ENCODE peak calls at places on chromosomes 6 and 20, in five cellular contexts. N is cardiac muscle cell, T is left ventricle myocardium inferior, E is heart right ventricle, M is lower lobe of right lung. I is an unnamed sample.

GRCh38 chr6:38371312-38371672 is 268.4 kb downstream of the BTBD9 start:
- DNase-seq in E (no peak), T (no peak), N (peak), M (no peak), I (peak)

GRCh38 chr6:121881974-121882667 is 446.7 kb downstream of the GJA1 start:
- DNase-seq in T (no peak), M (no peak), E (no peak), N (no peak), I (no peak)

GRCh38 chr6:39853604-39854003 is 61.4 kb downstream of the DAAM2 start:
- DNase-seq in E (no peak), N (no peak), T (no peak), M (no peak), I (no peak)

GRCh38 chr6:63573140-63573898 is 1.0 kb downstream of the LOC128125822 start:
- DNase-seq in E (peak), N (peak), T (peak), M (peak), I (peak)

GRCh38 chr6:85537055-85537494 is 56.6 kb downstream of the SNX14 start:
- DNase-seq in E (no peak), M (no peak), N (no peak), T (no peak), I (no peak)

GRCh38 chr20:59724457-59725366 is 120.4 kb downstream of the PHACTR3 start:
- DNase-seq in E (no peak), N (no peak), M (no peak), T (no peak), I (no peak)

GRCh38 chr6:88835210-88835609 is 128.2 kb downstream of the RNGTT start:
- DNase-seq in E (no peak), M (no peak), T (no peak), N (no peak), I (no peak)

GRCh38 chr20:4985658-4986057 is 15.7 kb downstream of the SLC23A2 start:
- DNase-seq in M (no peak), T (no peak), N (no peak), E (no peak), I (no peak)

GRCh38 chr6:104226798-104227444 is 632.8 kb downstream of the HACE1 start:
- DNase-seq in T (no peak), N (peak), E (no peak), M (no peak), I (no peak)

GRCh38 chr6:155162682-155163081 is 101.1 kb upstream of the CLDN20 start:
- DNase-seq in E (no peak), N (no peak), M (no peak), T (no peak), I (no peak)

GRCh38 chr6:26240157-26240980 is 124.6 kb upstream of the BTN3A2 start:
- DNase-seq in T (peak), M (peak), E (no peak), N (peak), I (peak)

GRCh38 chr6:44342052-44342451 is 398 bp upstream of the SPATS1 start:
- DNase-seq in E (no peak), N (no peak), T (no peak), M (no peak), I (no peak)

GRCh38 chr6:52595000-52595795 is 18.3 kb upstream of the TRAM2 start:
- DNase-seq in T (peak), N (no peak), M (no peak), E (peak), I (peak)

GRCh38 chr6:134851548-134851947 is 98.4 kb downstream of the ALDH8A1 start:
- DNase-seq in T (no peak), N (no peak), E (no peak), M (no peak), I (no peak)

GRCh38 chr6:53651764-53652401 is 13.7 kb downstream of the KLHL31 start:
- DNase-seq in T (peak), E (peak), M (peak), N (peak), I (peak)

GRCh38 chr6:73180718-73181619 is 44.3 kb downstream of the KHDC1L start:
- DNase-seq in T (no peak), N (peak), M (no peak), E (no peak), I (no peak)

GRCh38 chr6:133286765-133287164 is 45.6 kb downstream of the EYA4 start:
- DNase-seq in N (no peak), E (no peak), T (no peak), M (no peak), I (no peak)

GRCh38 chr6:38640216-38640909 is 634 bp upstream of the BTBD9 start:
- DNase-seq in T (no peak), M (no peak), E (no peak), N (no peak), I (no peak)

GRCh38 chr20:48928832-48929725 is 7.6 kb downstream of the ARFGEF2 start:
- DNase-seq in E (no peak), N (no peak), T (no peak), M (no peak), I (no peak)

GRCh38 chr6:5995705-5996686 is 10.7 kb downstream of the NRN1 start:
- DNase-seq in E (peak), N (peak), T (peak), M (peak), I (peak)

GRCh38 chr6:42405025-42405424 is 46.7 kb downstream of the TRERF1 start:
- DNase-seq in N (no peak), M (no peak), E (no peak), T (no peak), I (no peak)

GRCh38 chr20:62577447-62577846 is 64.9 kb upstream of the SLCO4A1 start:
- DNase-seq in M (no peak), N (no peak), E (peak), T (no peak), I (no peak)

GRCh38 chr6:26199057-26199772 is 112.0 kb downstream of the HFE start:
- DNase-seq in N (peak), E (peak), M (peak), T (peak), I (peak)

GRCh38 chr20:45077559-45077958 is 23.4 kb downstream of the KCNS1 start:
- DNase-seq in N (no peak), M (no peak), T (no peak), E (no peak), I (no peak)

GRCh38 chr20:62588458-62589149 is 53.7 kb upstream of the SLCO4A1 start:
- DNase-seq in N (no peak), E (no peak), T (no peak), M (no peak), I (no peak)

GRCh38 chr6:79762370-79762769 is 131.2 kb downstream of the SH3BGRL2 start:
- DNase-seq in T (no peak), M (no peak), N (peak), E (no peak), I (no peak)

GRCh38 chr20:19712737-19713260 is 45.3 kb upstream of the RIN2 start:
- DNase-seq in M (no peak), T (no peak), N (no peak), E (no peak), I (no peak)

GRCh38 chr6:971981-972640 is 279.2 kb upstream of the EXOC2 start:
- DNase-seq in E (no peak), T (no peak), N (no peak), M (no peak), I (no peak)

GRCh38 chr6:71403422-71404134 is 115.0 kb downstream of the OGFRL1 start:
- DNase-seq in N (no peak), T (no peak), E (no peak), M (no peak), I (no peak)
- H3K27ac ChIP-seq in N (peak), T (peak), E (peak), M (peak), I (no peak)

DNA sequence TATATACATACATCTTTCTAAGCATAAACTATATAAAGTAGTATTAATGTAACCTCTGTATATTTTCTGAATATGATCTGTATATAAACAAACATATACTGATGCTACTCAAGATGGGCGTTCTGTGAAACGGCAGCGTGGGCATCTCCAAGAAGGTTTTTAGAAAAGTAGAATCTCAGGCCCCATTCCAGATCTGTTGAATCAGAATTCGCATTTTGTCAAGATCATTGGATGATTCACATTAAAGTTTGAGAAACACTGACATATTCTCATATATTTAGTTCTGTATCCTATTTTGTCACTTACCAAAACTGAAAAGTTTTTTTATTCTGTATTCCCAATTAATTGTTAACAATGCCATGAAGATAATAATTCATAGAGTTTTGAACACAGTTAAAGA is 5.5 kb downstream of the C6orf141 start:
- DNase-seq in T (no peak), M (no peak), N (no peak), E (no peak), I (no peak)
- H3K4me3 ChIP-seq in T (no peak), M (no peak), N (no peak), E (no peak), I (no peak)

DNA sequence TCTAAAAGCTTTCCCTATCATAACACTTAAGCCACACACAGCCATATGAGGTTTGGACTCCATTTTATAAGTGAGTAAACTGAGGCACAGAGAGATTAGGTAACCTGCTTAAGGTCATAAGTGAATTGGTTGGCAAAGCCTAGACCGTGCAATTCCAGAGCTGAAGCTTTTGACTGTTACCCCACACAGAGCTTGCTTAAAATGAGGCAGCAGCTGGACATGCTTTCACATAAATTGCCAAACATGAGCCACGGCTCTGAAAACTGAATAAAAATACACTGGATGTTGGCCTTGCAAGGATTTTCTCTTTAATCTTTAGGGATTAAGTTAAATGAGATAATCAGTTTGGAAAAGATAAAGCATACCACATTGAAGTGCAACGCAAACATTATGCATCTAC is 2.5 kb downstream of the RIPOR2 start:
- DNase-seq in E (no peak), N (no peak), T (no peak), M (no peak), I (no peak)
- H3K27ac ChIP-seq in E (no peak), N (no peak), T (no peak), M (no peak), I (no peak)

GRCh38 chr6:33318426-33319073 is 1.0 kb upstream of the ZBTB22 start:
- DNase-seq in N (no peak), E (no peak), T (no peak), M (no peak), I (no peak)

GRCh38 chr6:33319939-33320314 is 2.4 kb upstream of the ZBTB22 start:
- DNase-seq in E (no peak), M (no peak), N (no peak), T (no peak), I (no peak)

GRCh38 chr6:33323623-33323948 is 6.0 kb upstream of the ZBTB22 start:
- DNase-seq in E (peak), T (no peak), N (no peak), M (no peak), I (no peak)

GRCh38 chr6:33320315-33321181 is 3.0 kb upstream of the ZBTB22 start:
- DNase-seq in E (peak), N (no peak), M (no peak), T (peak), I (peak)

DNA sequence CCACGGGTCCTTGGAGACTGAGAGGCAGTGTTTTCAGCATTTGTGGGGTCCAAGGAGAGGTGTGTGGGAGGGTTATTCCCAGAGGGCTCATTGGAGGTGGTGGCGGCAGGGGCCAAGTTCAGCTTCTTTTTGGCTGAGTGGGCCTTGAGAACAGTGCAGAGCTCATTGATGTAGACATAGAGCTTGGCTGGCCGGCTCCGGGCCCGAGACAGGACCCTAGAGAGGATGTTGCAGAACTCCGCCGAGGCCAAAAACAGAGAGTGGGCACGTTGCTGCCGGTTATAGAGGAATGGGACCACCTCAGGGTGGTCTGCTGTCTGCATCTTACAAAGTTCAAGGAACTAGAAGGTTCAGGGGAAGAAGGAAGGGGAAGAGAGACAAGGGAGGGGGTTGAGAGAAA is 3.7 kb upstream of the ZBTB22 start:
- DNase-seq in M (no peak), E (no peak), T (no peak), N (no peak), I (no peak)
- H3K4me3 ChIP-seq in M (peak), E (peak), T (peak), N (no peak), I (no peak)